ENCODE peak calls at places on chromosomes 1 and 21, in seven cellular contexts. J, F, B, V, I, M and G are unnamed samples.
A peak's percentile ranks its signal among the peaks of the same experiment; 100 is the strongest.

GRCh38 chr1:152577168-152577567 is 3.1 kb downstream of the LCE3D start:
- DNase-seq in M (no peak), I (no peak), J (no peak), V (no peak), B (no peak), F (no peak), G (no peak)

GRCh38 chr1:245986404-245987221 is 520.5 kb downstream of the SMYD3 start:
- DNase-seq in B (no peak), M (no peak), J (peak; percentile 22), I (peak; percentile 46), V (no peak), F (peak; percentile 88), G (no peak)

GRCh38 chr1:4018721-4019521 is 118.8 kb upstream of the C1orf174 start:
- DNase-seq in B (no peak), I (no peak), V (no peak), F (no peak), J (no peak), M (no peak), G (no peak)

GRCh38 chr1:236063919-236064673 is 794 bp downstream of the NID1 start:
- DNase-seq in M (peak; percentile 94), B (peak; percentile 72), J (peak; percentile 69), I (no peak), F (peak; percentile 63), V (no peak), G (peak; percentile 93)

GRCh38 chr1:202909494-202909893 is 17.5 kb downstream of the KLHL12 start:
- DNase-seq in V (no peak), B (no peak), F (no peak), M (no peak), I (no peak), J (no peak), G (no peak)

GRCh38 chr1:89555550-89555949 is 30.9 kb downstream of the LRRC8B start:
- DNase-seq in J (no peak), V (no peak), F (no peak), B (no peak), I (no peak), M (no peak), G (no peak)

GRCh38 chr1:212596798-212597197 is 11.8 kb upstream of the ATF3 start:
- DNase-seq in I (no peak), J (no peak), V (no peak), M (no peak), F (no peak), B (no peak), G (no peak)

GRCh38 chr21:40707271-40707670 is 139.7 kb downstream of the DSCAM start:
- DNase-seq in M (no peak), V (no peak), B (no peak), I (no peak), J (no peak), F (no peak), G (no peak)

GRCh38 chr1:165876121-165876520 is 48.7 kb downstream of the UCK2 start:
- DNase-seq in J (no peak), F (no peak), B (no peak), I (no peak), M (no peak), V (no peak), G (no peak)

GRCh38 chr1:58804853-58805252 is 21.0 kb upstream of the JUN start:
- DNase-seq in F (no peak), B (no peak), M (no peak), V (no peak), I (no peak), J (no peak), G (no peak)

GRCh38 chr1:188188317-188188716 is 1359.6 kb downstream of the PLA2G4A start:
- DNase-seq in V (no peak), F (no peak), B (no peak), I (no peak), J (no peak), M (no peak), G (no peak)

GRCh38 chr1:106254748-106255147 is 801.7 kb upstream of the PRMT6 start:
- DNase-seq in J (no peak), B (no peak), I (no peak), V (no peak), F (no peak), M (no peak), G (no peak)

GRCh38 chr1:10960406-10960805 is 52.0 kb upstream of the TARDBP start:
- DNase-seq in M (no peak), J (no peak), I (no peak), B (no peak), V (no peak), F (no peak), G (no peak)

GRCh38 chr1:94949681-94950661 is 23.1 kb upstream of the CNN3 start:
- DNase-seq in V (no peak), I (no peak), B (no peak), J (no peak), F (peak; percentile 85), M (peak; percentile 79), G (peak; percentile 57)

GRCh38 chr1:97006044-97006676 is 284.6 kb downstream of the PTBP2 start:
- DNase-seq in M (no peak), J (no peak), B (no peak), F (peak; percentile 84), V (no peak), I (no peak), G (no peak)

GRCh38 chr1:77975386-77975785 is 3.5 kb downstream of the FUBP1 start:
- DNase-seq in I (no peak), B (no peak), F (peak; percentile 40), V (no peak), J (no peak), M (no peak), G (no peak)

GRCh38 chr21:22189278-22189677 is 1191.1 kb downstream of the NCAM2 start:
- DNase-seq in M (no peak), J (no peak), F (no peak), V (no peak), I (no peak), B (no peak), G (no peak)
- H3K27ac ChIP-seq in M (no peak overlapping the region), J (no peak overlapping the region), F (no peak overlapping the region), V (no peak overlapping the region), I (no peak overlapping the region), B (no peak overlapping the region), G (no peak overlapping the region)

DNA sequence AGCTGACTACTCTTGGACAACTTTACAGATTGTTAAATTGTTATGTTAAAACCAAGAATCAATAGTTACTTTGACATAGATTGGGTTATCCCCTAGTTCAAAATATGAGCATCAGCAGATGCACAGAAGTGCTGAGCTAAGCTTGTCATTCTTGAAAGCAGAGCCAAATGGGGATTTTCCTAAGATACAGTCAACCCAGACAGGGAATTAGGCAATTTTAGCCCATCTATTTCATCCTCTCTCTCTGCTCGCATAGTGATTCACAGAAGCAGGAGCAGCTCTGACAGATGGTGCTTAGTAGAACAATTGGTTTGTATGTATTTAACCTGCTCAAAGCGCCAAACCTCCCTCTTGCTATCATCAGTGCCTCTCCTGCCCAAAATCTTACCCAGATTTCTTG is 27.9 kb upstream of the PRRC2C start:
- DNase-seq in B (no peak), F (peak; percentile 60), I (no peak), V (no peak), J (no peak), M (no peak), G (no peak)
- TF ChIP-seq POLR2A in B (no peak), F (no peak), I (no peak), V (no peak), J (no peak), M (no peak), G (no peak)

DNA sequence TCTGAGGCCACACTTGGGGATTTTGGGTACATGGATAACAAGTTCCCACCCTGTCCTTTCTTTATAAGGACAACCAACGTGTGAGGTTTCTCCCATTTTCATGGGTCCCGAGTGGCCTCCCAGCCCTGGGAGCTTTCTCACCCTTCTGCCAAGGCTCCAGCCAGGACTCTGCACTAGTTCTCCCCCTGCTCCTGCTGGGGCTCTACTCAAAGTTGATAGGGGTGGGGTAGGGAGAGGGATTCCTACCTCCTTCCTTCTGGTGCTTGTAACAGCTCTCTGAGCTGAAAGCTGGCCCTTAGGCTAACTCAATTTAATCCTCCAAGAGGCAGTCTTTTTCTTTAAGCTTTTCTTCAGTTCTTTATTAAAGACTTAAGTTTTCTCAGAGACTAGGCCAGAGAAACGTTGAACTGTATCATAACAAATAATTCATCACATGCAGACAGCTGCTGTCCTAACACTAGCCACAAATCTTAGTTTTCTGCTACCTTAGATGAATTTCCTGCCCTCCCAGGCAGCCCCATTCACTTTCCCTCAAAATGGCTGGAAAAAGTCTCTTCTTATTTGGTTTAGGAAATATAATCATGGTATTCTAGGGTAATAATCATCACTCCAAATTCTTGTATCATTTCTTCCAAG is 22.4 kb upstream of the DR1 start:
- DNase-seq in V (no peak), B (no peak), M (no peak), J (no peak), I (no peak), F (no peak), G (no peak)
- H3K27me3 ChIP-seq in V (no peaks in the 10 kb centered on the region), B (no peaks in the 10 kb centered on the region), M (no peaks in the 10 kb centered on the region), J (no peaks in the 10 kb centered on the region), I (no peaks in the 10 kb centered on the region), F (no peaks in the 10 kb centered on the region), G (no peaks in the 10 kb centered on the region)

DNA sequence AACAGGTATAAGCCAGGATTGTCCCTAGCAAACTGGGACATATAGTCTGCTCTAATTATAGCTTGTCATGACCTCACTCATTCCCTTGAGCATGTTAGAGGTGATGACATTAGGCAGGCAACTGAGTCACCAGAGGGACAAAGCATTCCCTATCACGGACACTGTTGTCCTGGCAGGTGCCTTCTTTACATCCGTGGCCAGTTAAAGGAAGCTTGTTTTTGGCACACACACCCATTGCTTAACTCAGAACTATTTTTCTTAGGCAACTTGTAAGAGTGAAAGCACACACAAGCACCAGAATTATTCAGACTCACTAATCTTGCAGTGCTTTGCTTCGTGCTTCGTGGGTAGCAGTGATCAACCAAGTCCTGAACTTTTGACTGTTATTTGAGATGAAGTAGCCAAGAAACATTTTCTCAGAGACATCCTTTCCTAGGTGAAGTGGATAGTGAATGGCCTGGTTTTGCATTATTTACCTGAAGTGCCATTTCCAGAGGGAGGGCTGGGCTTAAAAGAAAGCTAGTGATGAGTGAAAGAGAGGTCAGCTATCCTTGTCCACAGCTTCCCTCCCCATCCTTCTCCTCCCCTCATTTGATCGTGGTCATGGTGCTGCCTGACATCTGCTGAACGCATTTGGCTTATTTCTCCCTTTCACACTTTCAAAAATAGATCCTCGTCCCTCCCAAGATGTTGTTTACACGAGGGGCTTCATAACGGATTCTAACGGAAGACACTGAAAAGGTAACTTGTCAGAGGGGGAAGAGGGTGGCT is 65.9 kb downstream of the PRRX1 start:
- DNase-seq in M (no peak), B (peak; percentile 31), J (no peak), F (peak; percentile 66), V (no peak), I (no peak), G (no peak)
- H3K27ac ChIP-seq in M (no peak overlapping the region), B (peak overlapping the region; percentile 55), J (peak overlapping the region; percentile 19), F (no peak overlapping the region), V (no peak overlapping the region), I (no peak overlapping the region), G (no peak overlapping the region)

GRCh38 chr1:15833069-15833679 is 14.3 kb upstream of the SPEN start:
- DNase-seq in B (peak; percentile 60), J (peak; percentile 59), F (no peak), M (no peak), V (no peak), I (peak; percentile 47), G (peak; percentile 62)
- TF ChIP-seq POLR2A in B (no peak), J (no peak), F (no peak), M (no peak), V (no peak), I (no peak), G (peak; percentile 32)

DNA sequence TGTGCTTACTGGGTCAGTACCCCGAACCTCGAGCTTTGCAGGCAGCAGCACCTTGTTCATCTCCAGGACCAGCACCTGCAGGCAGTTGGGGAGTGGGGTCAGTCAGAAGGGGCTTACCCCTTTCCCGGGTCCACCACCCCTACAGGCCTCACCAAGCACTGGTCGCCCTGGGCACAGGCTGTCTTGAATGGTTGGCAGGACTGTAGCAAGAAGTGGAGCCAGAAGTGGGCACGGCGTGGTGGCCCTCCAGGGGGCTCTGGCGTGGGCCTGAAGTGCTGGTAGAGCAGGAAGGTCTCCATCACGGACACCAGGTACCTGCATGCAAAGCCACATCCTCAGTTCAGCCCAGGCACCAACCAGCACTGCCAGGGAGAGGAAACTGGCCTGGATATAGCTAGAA is 5.2 kb downstream of the MAP3K6 start:
- DNase-seq in I (no peak), F (no peak), M (no peak), V (no peak), B (no peak), J (no peak), G (no peak)
- H3K27me3 ChIP-seq in I (no peaks in the 10 kb centered on the region), F (no peaks in the 10 kb centered on the region), M (no peaks in the 10 kb centered on the region), V (no peaks in the 10 kb centered on the region), B (no peaks in the 10 kb centered on the region), J (no peaks in the 10 kb centered on the region), G (no peaks in the 10 kb centered on the region)